ENCODE peak calls at places on chromosomes 5 and 9, in nine cellular contexts. E, D, P, W, I, F, A, K and Z are unnamed samples. For H3K4me1, the result is how much of the 10 kb centered on the place peaks cover.

GRCh38 chr5:42994285-42995151 is 45.6 kb downstream of the ANXA2R start:
- DNase-seq in E (peak), D (no peak), P (peak), W (peak), I (peak), F (peak), A (peak), K (peak), Z (peak)

GRCh38 chr5:170493028-170493820 is 10.6 kb upstream of the KCNIP1 start:
- DNase-seq in E (no peak), D (no peak), P (no peak), W (no peak), I (no peak), F (no peak), A (no peak), K (no peak), Z (no peak)

GRCh38 chr5:176596689-176597416 is 13.1 kb downstream of the GPRIN1 start:
- DNase-seq in E (peak), D (no peak), P (peak), W (peak), I (no peak), F (no peak), A (peak), K (no peak), Z (peak)

GRCh38 chr5:42912184-42912766 is 100.6 kb upstream of the SELENOP start:
- DNase-seq in E (peak), D (peak), P (no peak), W (peak), I (peak), F (peak), A (peak), K (no peak), Z (peak)

GRCh38 chr9:14790628-14791027 is 68.1 kb upstream of the CER1 start:
- DNase-seq in E (no peak), D (no peak), P (no peak), W (no peak), I (no peak), F (no peak), A (no peak), K (no peak), Z (no peak)

GRCh38 chr5:5146530-5147160 is 6.5 kb downstream of the ADAMTS16 start:
- DNase-seq in E (peak), D (no peak), P (no peak), W (no peak), I (no peak), F (no peak), A (no peak), K (no peak), Z (no peak)

GRCh38 chr5:74424162-74424868 is 216.2 kb downstream of the ENC1 start:
- DNase-seq in E (peak), D (peak), P (no peak), W (no peak), I (no peak), F (no peak), A (no peak), K (no peak), Z (no peak)

GRCh38 chr9:91599564-91599963 is 175.9 kb upstream of the NFIL3 start:
- DNase-seq in E (no peak), D (no peak), P (no peak), W (no peak), I (no peak), F (no peak), A (no peak), K (no peak), Z (no peak)

GRCh38 chr9:88403340-88403739 is 15.1 kb downstream of the SPIN1 start:
- DNase-seq in E (no peak), D (no peak), P (no peak), W (no peak), I (no peak), F (no peak), A (no peak), K (no peak), Z (no peak)

GRCh38 chr9:88398016-88398415 is 9.8 kb downstream of the SPIN1 start:
- DNase-seq in E (no peak), D (no peak), P (no peak), W (no peak), I (no peak), F (no peak), A (no peak), K (no peak), Z (no peak)

GRCh38 chr9:88396836-88397577 is 8.8 kb downstream of the SPIN1 start:
- DNase-seq in E (peak), D (no peak), P (no peak), W (no peak), I (no peak), F (no peak), A (no peak), K (no peak), Z (no peak)

GRCh38 chr9:88400021-88400420 is 11.8 kb downstream of the SPIN1 start:
- DNase-seq in E (peak), D (peak), P (peak), W (no peak), I (no peak), F (no peak), A (no peak), K (no peak), Z (no peak)
- H3K27ac ChIP-seq in E (peak), D (peak), P (peak), W (peak), I (peak), F (no peak), A (no peak), K (peak), Z (no peak)

GRCh38 chr9:2023532-2023931 is 8.4 kb downstream of the SMARCA2 start:
- DNase-seq in E (no peak), D (no peak), P (no peak), W (no peak), I (no peak), F (no peak), A (no peak), K (no peak), Z (no peak)

GRCh38 chr9:2024888-2025781 is 10.0 kb downstream of the SMARCA2 start:
- DNase-seq in E (no peak), D (no peak), P (no peak), W (peak), I (no peak), F (no peak), A (no peak), K (no peak), Z (no peak)

GRCh38 chr9:2021731-2022130 is 6.6 kb downstream of the SMARCA2 start:
- DNase-seq in E (no peak), D (no peak), P (no peak), W (no peak), I (no peak), F (no peak), A (no peak), K (no peak), Z (no peak)

GRCh38 chr9:2022560-2022959 is 7.4 kb downstream of the SMARCA2 start:
- DNase-seq in E (no peak), D (no peak), P (no peak), W (no peak), I (no peak), F (no peak), A (no peak), K (no peak), Z (no peak)

DNA sequence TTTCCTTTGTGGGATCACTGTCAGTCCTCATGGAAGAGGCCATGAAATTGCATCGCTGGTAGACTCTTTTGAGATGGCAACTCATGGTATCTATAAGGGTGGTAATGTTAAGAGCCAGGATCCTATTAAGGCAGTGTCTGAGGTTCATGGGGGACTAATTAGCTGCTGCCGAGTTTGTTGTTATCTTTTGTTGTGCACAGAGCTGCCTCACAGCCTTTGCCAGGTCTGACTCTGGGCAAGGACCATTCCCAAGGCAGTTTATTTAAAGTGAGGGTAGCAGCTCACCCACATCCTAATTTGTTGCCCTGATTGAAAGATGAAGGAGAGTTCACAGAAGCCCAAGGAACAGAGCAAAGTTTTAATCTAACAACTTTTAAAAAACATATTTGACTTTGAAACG is 7.9 kb downstream of the SMARCA2 start:
- DNase-seq in E (no peak), D (no peak), P (no peak), W (no peak), I (no peak), F (no peak), A (peak), K (no peak), Z (no peak)
- H3K4me1 ChIP-seq in E (under half), D (under half), P (under half), W (half or more), I (under half), F (under half), A (under half), K (under half), Z (under half)

GRCh38 chr5:97134634-97135033 is 7.8 kb downstream of the LIX1 start:
- DNase-seq in E (no peak), D (no peak), P (no peak), W (peak), I (no peak), F (no peak), A (peak), K (no peak), Z (no peak)

GRCh38 chr5:97135868-97136267 is 6.5 kb downstream of the LIX1 start:
- DNase-seq in E (no peak), D (no peak), P (no peak), W (no peak), I (no peak), F (no peak), A (no peak), K (no peak), Z (no peak)

GRCh38 chr5:97131139-97131710 is 11.2 kb downstream of the LIX1 start:
- DNase-seq in E (peak), D (no peak), P (no peak), W (no peak), I (no peak), F (no peak), A (no peak), K (no peak), Z (no peak)

GRCh38 chr5:97136471-97136870 is 5.9 kb downstream of the LIX1 start:
- DNase-seq in E (no peak), D (no peak), P (no peak), W (no peak), I (no peak), F (no peak), A (no peak), K (no peak), Z (no peak)

GRCh38 chr5:97133106-97133505 is 9.3 kb downstream of the LIX1 start:
- DNase-seq in E (no peak), D (no peak), P (no peak), W (no peak), I (no peak), F (no peak), A (no peak), K (no peak), Z (peak)
- TF ChIP-seq EZH2phosphoT487 in E (no peak), D (no peak), P (no peak), W (no peak), I (no peak), F (no peak), A (no peak), K (no peak), Z (no peak)

GRCh38 chr9:109449036-109449798 is 48.9 kb downstream of the PTPN3 start:
- DNase-seq in E (no peak), D (no peak), P (no peak), W (no peak), I (no peak), F (no peak), A (no peak), K (no peak), Z (no peak)
- H3K27ac ChIP-seq in E (no peak), D (no peak), P (no peak), W (no peak), I (no peak), F (no peak), A (no peak), K (peak), Z (no peak)

GRCh38 chr5:157477814-157478494 is 17.9 kb downstream of the NIPAL4 start:
- DNase-seq in E (no peak), D (no peak), P (peak), W (no peak), I (no peak), F (no peak), A (no peak), K (no peak), Z (no peak)
- H3K4me1 ChIP-seq in E (under half), D (under half), P (under half), W (under half), I (under half), F (under half), A (under half), K (under half), Z (under half)

GRCh38 chr5:3958389-3958788 is 362.8 kb downstream of the IRX1 start:
- DNase-seq in E (no peak), D (no peak), P (no peak), W (no peak), I (no peak), F (no peak), A (no peak), K (no peak), Z (no peak)

GRCh38 chr5:3957658-3958057 is 362.0 kb downstream of the IRX1 start:
- DNase-seq in E (no peak), D (no peak), P (no peak), W (no peak), I (no peak), F (no peak), A (no peak), K (no peak), Z (no peak)

GRCh38 chr5:3954633-3955032 is 359.0 kb downstream of the IRX1 start:
- DNase-seq in E (no peak), D (no peak), P (no peak), W (no peak), I (no peak), F (no peak), A (no peak), K (no peak), Z (no peak)

GRCh38 chr5:3948838-3949237 is 353.2 kb downstream of the IRX1 start:
- DNase-seq in E (no peak), D (no peak), P (no peak), W (no peak), I (no peak), F (no peak), A (no peak), K (no peak), Z (no peak)

GRCh38 chr5:3954189-3954588 is 358.6 kb downstream of the IRX1 start:
- DNase-seq in E (no peak), D (no peak), P (no peak), W (no peak), I (no peak), F (no peak), A (no peak), K (no peak), Z (no peak)
- TF ChIP-seq EZH2phosphoT487 in E (no peak), D (no peak), P (no peak), W (no peak), I (no peak), F (no peak), A (no peak), K (no peak), Z (no peak)

GRCh38 chr9:105309531-105309931 is 65.1 kb downstream of the SLC44A1 start:
- DNase-seq in E (peak), D (no peak), P (no peak), W (no peak), I (no peak), F (no peak), A (no peak), K (no peak), Z (no peak)
- H3K27ac ChIP-seq in E (peak), D (no peak), P (no peak), W (no peak), I (no peak), F (no peak), A (no peak), K (no peak), Z (no peak)

GRCh38 chr5:124678992-124679519 is 67.4 kb downstream of the ZNF608 start:
- DNase-seq in E (no peak), D (no peak), P (no peak), W (no peak), I (no peak), F (no peak), A (peak), K (no peak), Z (no peak)

GRCh38 chr5:124678478-124678877 is 68.0 kb downstream of the ZNF608 start:
- DNase-seq in E (no peak), D (no peak), P (no peak), W (no peak), I (no peak), F (no peak), A (no peak), K (no peak), Z (no peak)

GRCh38 chr5:124677999-124678385 is 68.4 kb downstream of the ZNF608 start:
- DNase-seq in E (no peak), D (no peak), P (no peak), W (no peak), I (no peak), F (no peak), A (no peak), K (no peak), Z (no peak)

GRCh38 chr5:124677376-124677998 is 69.0 kb downstream of the ZNF608 start:
- DNase-seq in E (no peak), D (no peak), P (no peak), W (no peak), I (no peak), F (no peak), A (no peak), K (peak), Z (no peak)

GRCh38 chr5:124675921-124676846 is 70.3 kb downstream of the ZNF608 start:
- DNase-seq in E (no peak), D (no peak), P (no peak), W (no peak), I (no peak), F (no peak), A (no peak), K (no peak), Z (no peak)
- H3K4me1 ChIP-seq in E (under half), D (under half), P (half or more), W (half or more), I (under half), F (under half), A (half or more), K (under half), Z (under half)